ENCODE peak calls at places on chromosomes 12 and 14, in six cellular contexts. One of them, this sample, is unnamed.

GRCh38 chr12:4540170-4540569 is 1.5 kb downstream of the RAD51AP1 start:
- DNase-seq in IMR-90: no peak
- DNase-seq in neuronal stem cell: no peak
- DNase-seq in mesenchymal stem cell: no peak
- DNase-seq in H1: no peak
- DNase-seq in trophoblast cell: no peak
- DNase-seq in this sample: no peak

GRCh38 chr12:33205986-33206385 is 233.6 kb downstream of the SYT10 start:
- DNase-seq in IMR-90: no peak
- DNase-seq in neuronal stem cell: no peak
- DNase-seq in mesenchymal stem cell: no peak
- DNase-seq in H1: no peak
- DNase-seq in trophoblast cell: no peak
- DNase-seq in this sample: no peak

GRCh38 chr12:70895956-70896355 is 24.6 kb downstream of the PTPRR start:
- DNase-seq in IMR-90: no peak
- DNase-seq in neuronal stem cell: no peak
- DNase-seq in mesenchymal stem cell: no peak
- DNase-seq in H1: no peak
- DNase-seq in trophoblast cell: no peak
- DNase-seq in this sample: no peak

GRCh38 chr12:116734156-116734768 is 3.6 kb downstream of the SPRING1 start:
- DNase-seq in IMR-90: no peak
- DNase-seq in neuronal stem cell: no peak
- DNase-seq in mesenchymal stem cell: no peak
- DNase-seq in H1: no peak
- DNase-seq in trophoblast cell: peak
- DNase-seq in this sample: no peak

GRCh38 chr12:74977832-74978481 is 231.7 kb downstream of the KCNC2 start:
- DNase-seq in IMR-90: no peak
- DNase-seq in neuronal stem cell: no peak
- DNase-seq in mesenchymal stem cell: no peak
- DNase-seq in H1: no peak
- DNase-seq in trophoblast cell: no peak
- DNase-seq in this sample: no peak

GRCh38 chr12:80684077-80684495 is 23.3 kb upstream of the MYF6 start:
- DNase-seq in IMR-90: no peak
- DNase-seq in neuronal stem cell: no peak
- DNase-seq in mesenchymal stem cell: no peak
- DNase-seq in H1: no peak
- DNase-seq in trophoblast cell: no peak
- DNase-seq in this sample: peak

GRCh38 chr12:132364348-132364902 is 35.0 kb upstream of the GALNT9 start:
- DNase-seq in IMR-90: no peak
- DNase-seq in neuronal stem cell: no peak
- DNase-seq in mesenchymal stem cell: no peak
- DNase-seq in H1: no peak
- DNase-seq in trophoblast cell: no peak
- DNase-seq in this sample: no peak

GRCh38 chr14:94122438-94122837 is 7.0 kb downstream of the IFI27L2 start:
- DNase-seq in IMR-90: no peak
- DNase-seq in neuronal stem cell: no peak
- DNase-seq in mesenchymal stem cell: no peak
- DNase-seq in H1: no peak
- DNase-seq in trophoblast cell: no peak
- DNase-seq in this sample: peak

GRCh38 chr12:62848418-62848817 is 86.5 kb downstream of the PPM1H start:
- DNase-seq in IMR-90: peak
- DNase-seq in neuronal stem cell: no peak
- DNase-seq in mesenchymal stem cell: peak
- DNase-seq in H1: no peak
- DNase-seq in trophoblast cell: peak
- DNase-seq in this sample: no peak

GRCh38 chr12:101298426-101298825 is 18.5 kb downstream of the UTP20 start:
- DNase-seq in IMR-90: peak
- DNase-seq in neuronal stem cell: no peak
- DNase-seq in mesenchymal stem cell: peak
- DNase-seq in H1: no peak
- DNase-seq in trophoblast cell: peak
- DNase-seq in this sample: no peak

GRCh38 chr12:3931206-3931605 is 58.0 kb upstream of the PARP11 start:
- DNase-seq in IMR-90: no peak
- DNase-seq in neuronal stem cell: no peak
- DNase-seq in mesenchymal stem cell: no peak
- DNase-seq in H1: no peak
- DNase-seq in trophoblast cell: peak
- DNase-seq in this sample: no peak

GRCh38 chr12:48454675-48455074 is 17.7 kb upstream of the ANP32D start:
- DNase-seq in IMR-90: peak
- DNase-seq in neuronal stem cell: no peak
- DNase-seq in mesenchymal stem cell: peak
- DNase-seq in H1: no peak
- DNase-seq in trophoblast cell: peak
- DNase-seq in this sample: no peak

GRCh38 chr12:51951843-51952722 is 584 bp downstream of the ACVR1B start:
- DNase-seq in IMR-90: no peak
- DNase-seq in neuronal stem cell: no peak
- DNase-seq in mesenchymal stem cell: no peak
- DNase-seq in H1: peak
- DNase-seq in trophoblast cell: no peak
- DNase-seq in this sample: peak

GRCh38 chr12:12505544-12506501 is 56.8 kb downstream of the DUSP16 start:
- DNase-seq in IMR-90: peak
- DNase-seq in neuronal stem cell: no peak
- DNase-seq in mesenchymal stem cell: peak
- DNase-seq in H1: peak
- DNase-seq in trophoblast cell: no peak
- DNase-seq in this sample: no peak

GRCh38 chr12:49825971-49826421 is 2.2 kb downstream of the NCKAP5L start:
- DNase-seq in IMR-90: peak
- DNase-seq in neuronal stem cell: no peak
- DNase-seq in mesenchymal stem cell: peak
- DNase-seq in H1: no peak
- DNase-seq in trophoblast cell: peak
- DNase-seq in this sample: no peak

GRCh38 chr14:100677152-100677924 is 49.4 kb upstream of the DLK1 start:
- DNase-seq in IMR-90: no peak
- DNase-seq in neuronal stem cell: no peak
- DNase-seq in mesenchymal stem cell: peak
- DNase-seq in H1: no peak
- DNase-seq in trophoblast cell: peak
- DNase-seq in this sample: no peak

GRCh38 chr14:73136085-73136386 is 271 bp upstream of the PSEN1 start:
- DNase-seq in IMR-90: no peak
- DNase-seq in neuronal stem cell: no peak
- DNase-seq in mesenchymal stem cell: no peak
- DNase-seq in H1: no peak
- DNase-seq in trophoblast cell: no peak
- DNase-seq in this sample: no peak

GRCh38 chr12:49987620-49988303 is 15.0 kb downstream of the AQP6 start:
- DNase-seq in IMR-90: no peak
- DNase-seq in neuronal stem cell: no peak
- DNase-seq in mesenchymal stem cell: no peak
- DNase-seq in H1: no peak
- DNase-seq in trophoblast cell: no peak
- DNase-seq in this sample: no peak

GRCh38 chr12:85575115-85576096 is 260.8 kb downstream of the RASSF9 start:
- DNase-seq in IMR-90: peak
- DNase-seq in neuronal stem cell: peak
- DNase-seq in mesenchymal stem cell: peak
- DNase-seq in H1: peak
- DNase-seq in trophoblast cell: peak
- DNase-seq in this sample: peak

DNA sequence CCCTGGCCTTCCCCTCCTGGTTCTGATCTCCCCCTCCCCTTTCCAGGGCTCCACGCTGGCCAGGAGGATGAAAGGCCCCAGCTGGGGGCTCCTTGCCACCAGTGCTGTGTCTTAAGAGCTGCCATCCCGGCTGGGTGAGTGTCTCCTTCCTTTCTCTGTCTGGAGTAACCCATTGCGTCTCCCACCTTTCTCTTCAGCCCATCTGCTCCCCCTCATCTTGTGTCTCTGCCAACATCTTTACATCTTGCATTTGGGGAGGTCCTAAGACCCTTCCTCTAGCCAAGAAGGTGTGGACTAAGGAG is 464 bp downstream of the BCL2L2 start:
- DNase-seq in IMR-90: no peak
- DNase-seq in neuronal stem cell: no peak
- DNase-seq in mesenchymal stem cell: no peak
- DNase-seq in H1: no peak
- DNase-seq in trophoblast cell: no peak
- DNase-seq in this sample: no peak
- H2AK5ac ChIP-seq in IMR-90: peak
- H2AK5ac ChIP-seq in neuronal stem cell: no peak
- H2AK5ac ChIP-seq in mesenchymal stem cell: peak
- H2AK5ac ChIP-seq in H1: no peak
- H2AK5ac ChIP-seq in trophoblast cell: peak
- H2AK5ac ChIP-seq in this sample: no peak

GRCh38 chr12:45259732-45260480 is 44.0 kb downstream of the ANO6 start:
- DNase-seq in IMR-90: peak
- DNase-seq in neuronal stem cell: no peak
- DNase-seq in mesenchymal stem cell: peak
- DNase-seq in H1: no peak
- DNase-seq in trophoblast cell: peak
- DNase-seq in this sample: no peak
- H2BK120ac ChIP-seq in IMR-90: peak
- H2BK120ac ChIP-seq in neuronal stem cell: no peak
- H2BK120ac ChIP-seq in mesenchymal stem cell: peak
- H2BK120ac ChIP-seq in H1: no peak
- H2BK120ac ChIP-seq in trophoblast cell: peak
- H2BK120ac ChIP-seq in this sample: no peak

GRCh38 chr14:90799420-90799819 is 16.8 kb downstream of the TTC7B start:
- DNase-seq in IMR-90: no peak
- DNase-seq in neuronal stem cell: no peak
- DNase-seq in mesenchymal stem cell: no peak
- DNase-seq in H1: no peak
- DNase-seq in trophoblast cell: peak
- DNase-seq in this sample: no peak
- H2AFZ ChIP-seq in IMR-90: no peak
- H2AFZ ChIP-seq in neuronal stem cell: no peak
- H2AFZ ChIP-seq in mesenchymal stem cell: no peak
- H2AFZ ChIP-seq in H1: no peak
- H2AFZ ChIP-seq in trophoblast cell: no peak
- H2AFZ ChIP-seq in this sample: no peak

GRCh38 chr12:54429014-54429471 is 10.0 kb upstream of the ITGA5 start:
- DNase-seq in IMR-90: no peak
- DNase-seq in neuronal stem cell: no peak
- DNase-seq in mesenchymal stem cell: no peak
- DNase-seq in H1: no peak
- DNase-seq in trophoblast cell: no peak
- DNase-seq in this sample: no peak
- H2AK5ac ChIP-seq in IMR-90: peak
- H2AK5ac ChIP-seq in neuronal stem cell: no peak
- H2AK5ac ChIP-seq in mesenchymal stem cell: no peak
- H2AK5ac ChIP-seq in H1: no peak
- H2AK5ac ChIP-seq in trophoblast cell: no peak
- H2AK5ac ChIP-seq in this sample: no peak

This sample was measured in H9.